ENCODE peak calls at places on chromosomes 4 and X, in eight cellular contexts. One of them, this sample, is unnamed.

GRCh38 chrX:25503826-25504225 is 488.1 kb upstream of the ARX start:
- DNase-seq in A549: no peak
- DNase-seq in transverse colon: no peak
- DNase-seq in stomach: no peak
- DNase-seq in ovary: no peak
- DNase-seq in sigmoid colon: no peak
- DNase-seq in HepG2: peak; percentile 48
- DNase-seq in suprapubic skin: no peak
- DNase-seq in this sample: no peak

GRCh38 chr4:184280591-184281071 is 63.0 kb upstream of the ENPP6 start:
- DNase-seq in A549: no peak
- DNase-seq in transverse colon: peak; percentile 19
- DNase-seq in stomach: no peak
- DNase-seq in ovary: no peak
- DNase-seq in sigmoid colon: no peak
- DNase-seq in HepG2: peak; percentile 28
- DNase-seq in suprapubic skin: no peak
- DNase-seq in this sample: no peak

GRCh38 chrX:9913041-9913440 is 54.1 kb upstream of the CLDN34 start:
- DNase-seq in A549: no peak
- DNase-seq in transverse colon: no peak
- DNase-seq in stomach: no peak
- DNase-seq in ovary: no peak
- DNase-seq in sigmoid colon: no peak
- DNase-seq in HepG2: no peak
- DNase-seq in suprapubic skin: no peak
- DNase-seq in this sample: no peak

GRCh38 chrX:137342969-137343368 is 223.0 kb upstream of the ZIC3 start:
- DNase-seq in A549: no peak
- DNase-seq in transverse colon: no peak
- DNase-seq in stomach: no peak
- DNase-seq in ovary: no peak
- DNase-seq in sigmoid colon: no peak
- DNase-seq in HepG2: no peak
- DNase-seq in suprapubic skin: no peak
- DNase-seq in this sample: no peak

GRCh38 chr4:138910914-138911336 is 104.7 kb upstream of the NOCT start:
- DNase-seq in A549: peak; percentile 57
- DNase-seq in transverse colon: peak; percentile 75
- DNase-seq in stomach: peak; percentile 72
- DNase-seq in ovary: peak; percentile 19
- DNase-seq in sigmoid colon: peak; percentile 81
- DNase-seq in HepG2: peak; percentile 55
- DNase-seq in suprapubic skin: peak; percentile 82
- DNase-seq in this sample: peak; percentile 23

GRCh38 chrX:16348286-16348685 is 181.0 kb downstream of the MAGEB17 start:
- DNase-seq in A549: no peak
- DNase-seq in transverse colon: no peak
- DNase-seq in stomach: no peak
- DNase-seq in ovary: no peak
- DNase-seq in sigmoid colon: no peak
- DNase-seq in HepG2: no peak
- DNase-seq in suprapubic skin: no peak
- DNase-seq in this sample: no peak

GRCh38 chr4:38382492-38382891 is 281.5 kb upstream of the KLF3 start:
- DNase-seq in A549: no peak
- DNase-seq in transverse colon: no peak
- DNase-seq in stomach: no peak
- DNase-seq in ovary: no peak
- DNase-seq in sigmoid colon: no peak
- DNase-seq in HepG2: no peak
- DNase-seq in suprapubic skin: no peak
- DNase-seq in this sample: no peak

GRCh38 chr4:146398896-146399443 is 122.8 kb downstream of the SLC10A7 start:
- DNase-seq in A549: no peak
- DNase-seq in transverse colon: no peak
- DNase-seq in stomach: no peak
- DNase-seq in ovary: no peak
- DNase-seq in sigmoid colon: no peak
- DNase-seq in HepG2: no peak
- DNase-seq in suprapubic skin: no peak
- DNase-seq in this sample: no peak

GRCh38 chr4:74320559-74321118 is 12.4 kb downstream of the EPGN start:
- DNase-seq in A549: peak; percentile 20
- DNase-seq in transverse colon: peak; percentile 43
- DNase-seq in stomach: peak; percentile 43
- DNase-seq in ovary: no peak
- DNase-seq in sigmoid colon: no peak
- DNase-seq in HepG2: peak; percentile 58
- DNase-seq in suprapubic skin: no peak
- DNase-seq in this sample: no peak

GRCh38 chr4:8872402-8873291 is 1.0 kb upstream of the HMX1 start:
- DNase-seq in A549: no peak
- DNase-seq in transverse colon: no peak
- DNase-seq in stomach: no peak
- DNase-seq in ovary: no peak
- DNase-seq in sigmoid colon: no peak
- DNase-seq in HepG2: no peak
- DNase-seq in suprapubic skin: no peak
- DNase-seq in this sample: no peak

GRCh38 chr4:186723207-186724047 is at the start of gene FAT1:
- DNase-seq in A549: peak; percentile 35
- DNase-seq in transverse colon: peak; percentile 71
- DNase-seq in stomach: peak; percentile 72
- DNase-seq in ovary: peak; percentile 83
- DNase-seq in sigmoid colon: peak; percentile 85
- DNase-seq in HepG2: peak; percentile 38
- DNase-seq in suprapubic skin: no peak
- DNase-seq in this sample: peak; percentile 40

GRCh38 chrX:140503714-140504351 is 1.0 kb downstream of the SOX3 start:
- DNase-seq in A549: no peak
- DNase-seq in transverse colon: no peak
- DNase-seq in stomach: no peak
- DNase-seq in ovary: no peak
- DNase-seq in sigmoid colon: no peak
- DNase-seq in HepG2: no peak
- DNase-seq in suprapubic skin: no peak
- DNase-seq in this sample: no peak

GRCh38 chrX:9343971-9344370 is 120.9 kb upstream of the TBL1X start:
- DNase-seq in A549: no peak
- DNase-seq in transverse colon: no peak
- DNase-seq in stomach: no peak
- DNase-seq in ovary: no peak
- DNase-seq in sigmoid colon: no peak
- DNase-seq in HepG2: no peak
- DNase-seq in suprapubic skin: no peak
- DNase-seq in this sample: no peak

GRCh38 chr4:89204624-89205023 is 93.3 kb downstream of the TIGD2 start:
- DNase-seq in A549: no peak
- DNase-seq in transverse colon: no peak
- DNase-seq in stomach: no peak
- DNase-seq in ovary: no peak
- DNase-seq in sigmoid colon: no peak
- DNase-seq in HepG2: no peak
- DNase-seq in suprapubic skin: no peak
- DNase-seq in this sample: no peak

GRCh38 chr4:89164400-89164799 is 53.1 kb downstream of the TIGD2 start:
- DNase-seq in A549: no peak
- DNase-seq in transverse colon: no peak
- DNase-seq in stomach: no peak
- DNase-seq in ovary: no peak
- DNase-seq in sigmoid colon: no peak
- DNase-seq in HepG2: no peak
- DNase-seq in suprapubic skin: no peak
- DNase-seq in this sample: no peak

GRCh38 chrX:1162119-1162916 is 50.1 kb downstream of the CRLF2 start:
- DNase-seq in A549: no peak
- DNase-seq in transverse colon: no peak
- DNase-seq in stomach: no peak
- DNase-seq in ovary: no peak
- DNase-seq in sigmoid colon: no peak
- DNase-seq in HepG2: no peak
- DNase-seq in suprapubic skin: no peak
- DNase-seq in this sample: no peak

GRCh38 chr4:37066149-37066548 is 178.4 kb upstream of the NWD2 start:
- DNase-seq in A549: no peak
- DNase-seq in transverse colon: no peak
- DNase-seq in stomach: no peak
- DNase-seq in ovary: no peak
- DNase-seq in sigmoid colon: no peak
- DNase-seq in HepG2: no peak
- DNase-seq in suprapubic skin: no peak
- DNase-seq in this sample: no peak

GRCh38 chr4:926538-926937 is 5.6 kb downstream of the GAK start:
- DNase-seq in A549: peak; percentile 55
- DNase-seq in transverse colon: peak; percentile 47
- DNase-seq in stomach: peak; percentile 62
- DNase-seq in ovary: no peak
- DNase-seq in sigmoid colon: no peak
- DNase-seq in HepG2: peak; percentile 24
- DNase-seq in suprapubic skin: peak; percentile 54
- DNase-seq in this sample: no peak

GRCh38 chr4:925771-926500 is 6.2 kb downstream of the GAK start:
- DNase-seq in A549: no peak
- DNase-seq in transverse colon: no peak
- DNase-seq in stomach: no peak
- DNase-seq in ovary: no peak
- DNase-seq in sigmoid colon: no peak
- DNase-seq in HepG2: no peak
- DNase-seq in suprapubic skin: peak; percentile 65
- DNase-seq in this sample: no peak

GRCh38 chr4:924107-925096 is 7.7 kb downstream of the GAK start:
- DNase-seq in A549: no peak
- DNase-seq in transverse colon: peak; percentile 33
- DNase-seq in stomach: no peak
- DNase-seq in ovary: no peak
- DNase-seq in sigmoid colon: no peak
- DNase-seq in HepG2: no peak
- DNase-seq in suprapubic skin: peak; percentile 67
- DNase-seq in this sample: no peak

GRCh38 chr4:921830-922331 is 10.2 kb downstream of the GAK start:
- DNase-seq in A549: no peak
- DNase-seq in transverse colon: peak; percentile 26
- DNase-seq in stomach: no peak
- DNase-seq in ovary: no peak
- DNase-seq in sigmoid colon: no peak
- DNase-seq in HepG2: no peak
- DNase-seq in suprapubic skin: peak; percentile 77
- DNase-seq in this sample: no peak

GRCh38 chr4:925171-925570 is 6.9 kb downstream of the GAK start:
- DNase-seq in A549: no peak
- DNase-seq in transverse colon: no peak
- DNase-seq in stomach: no peak
- DNase-seq in ovary: no peak
- DNase-seq in sigmoid colon: no peak
- DNase-seq in HepG2: no peak
- DNase-seq in suprapubic skin: peak; percentile 54
- DNase-seq in this sample: no peak
- H3K4me1 ChIP-seq in A549: peaks cover 6% of the 10 kb centered on the region
- H3K4me1 ChIP-seq in transverse colon: peaks cover 9% of the 10 kb centered on the region
- H3K4me1 ChIP-seq in stomach: peaks cover 37% of the 10 kb centered on the region
- H3K4me1 ChIP-seq in ovary: no peaks in the 10 kb centered on the region
- H3K4me1 ChIP-seq in sigmoid colon: no peaks in the 10 kb centered on the region
- H3K4me1 ChIP-seq in HepG2: peaks cover 21% of the 10 kb centered on the region
- H3K4me1 ChIP-seq in suprapubic skin: peaks cover 47% of the 10 kb centered on the region
- H3K4me1 ChIP-seq in this sample: no peaks in the 10 kb centered on the region

GRCh38 chr4:143286733-143287570 is 49.7 kb upstream of the GAB1 start:
- DNase-seq in A549: no peak
- DNase-seq in transverse colon: no peak
- DNase-seq in stomach: no peak
- DNase-seq in ovary: no peak
- DNase-seq in sigmoid colon: no peak
- DNase-seq in HepG2: no peak
- DNase-seq in suprapubic skin: no peak
- DNase-seq in this sample: no peak

GRCh38 chr4:143287571-143287923 is 49.1 kb upstream of the GAB1 start:
- DNase-seq in A549: no peak
- DNase-seq in transverse colon: no peak
- DNase-seq in stomach: no peak
- DNase-seq in ovary: no peak
- DNase-seq in sigmoid colon: no peak
- DNase-seq in HepG2: no peak
- DNase-seq in suprapubic skin: no peak
- DNase-seq in this sample: no peak

GRCh38 chr4:143286058-143286457 is 50.6 kb upstream of the GAB1 start:
- DNase-seq in A549: no peak
- DNase-seq in transverse colon: no peak
- DNase-seq in stomach: no peak
- DNase-seq in ovary: no peak
- DNase-seq in sigmoid colon: no peak
- DNase-seq in HepG2: no peak
- DNase-seq in suprapubic skin: no peak
- DNase-seq in this sample: no peak

GRCh38 chr4:143291334-143291733 is 45.3 kb upstream of the GAB1 start:
- DNase-seq in A549: no peak
- DNase-seq in transverse colon: no peak
- DNase-seq in stomach: no peak
- DNase-seq in ovary: no peak
- DNase-seq in sigmoid colon: no peak
- DNase-seq in HepG2: no peak
- DNase-seq in suprapubic skin: no peak
- DNase-seq in this sample: no peak

GRCh38 chr4:143289370-143289769 is 47.3 kb upstream of the GAB1 start:
- DNase-seq in A549: no peak
- DNase-seq in transverse colon: no peak
- DNase-seq in stomach: no peak
- DNase-seq in ovary: no peak
- DNase-seq in sigmoid colon: no peak
- DNase-seq in HepG2: no peak
- DNase-seq in suprapubic skin: no peak
- DNase-seq in this sample: no peak
- TF ChIP-seq EP300 in A549: no peak
- TF ChIP-seq EP300 in transverse colon: no peak
- TF ChIP-seq EP300 in stomach: no peak
- TF ChIP-seq EP300 in ovary: no peak
- TF ChIP-seq EP300 in sigmoid colon: no peak
- TF ChIP-seq EP300 in HepG2: no peak
- TF ChIP-seq EP300 in suprapubic skin: no peak
- TF ChIP-seq EP300 in this sample: no peak

GRCh38 chr4:169885893-169886292 is 128.1 kb upstream of the HPF1 start:
- DNase-seq in A549: no peak
- DNase-seq in transverse colon: no peak
- DNase-seq in stomach: no peak
- DNase-seq in ovary: no peak
- DNase-seq in sigmoid colon: no peak
- DNase-seq in HepG2: no peak
- DNase-seq in suprapubic skin: no peak
- DNase-seq in this sample: no peak
- H3K27ac ChIP-seq in A549: no peak overlapping the region
- H3K27ac ChIP-seq in transverse colon: no peak overlapping the region
- H3K27ac ChIP-seq in stomach: no peak overlapping the region
- H3K27ac ChIP-seq in ovary: no peak overlapping the region
- H3K27ac ChIP-seq in sigmoid colon: no peak overlapping the region
- H3K27ac ChIP-seq in HepG2: no peak overlapping the region
- H3K27ac ChIP-seq in suprapubic skin: no peak overlapping the region
- H3K27ac ChIP-seq in this sample: no peak overlapping the region

DNA sequence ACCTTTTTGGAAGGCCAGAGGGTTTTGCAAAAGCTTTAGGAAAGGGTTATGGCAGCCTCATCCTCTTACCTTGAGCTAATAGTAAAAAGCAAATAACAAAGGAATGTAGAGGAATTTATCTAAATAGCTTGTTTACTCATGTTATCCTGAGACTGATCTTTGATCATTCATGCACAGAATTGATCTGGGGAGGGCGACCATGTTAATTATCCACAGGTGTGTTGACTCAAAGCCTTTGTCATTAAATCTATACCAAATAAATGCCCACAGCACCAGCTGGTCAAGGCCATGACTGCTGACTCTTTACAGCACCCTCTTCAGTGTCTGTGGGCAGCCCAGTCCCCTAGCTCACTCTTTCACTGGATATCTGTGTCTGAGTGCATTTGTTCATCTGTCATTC is 22.8 kb upstream of the DCLK2 start:
- DNase-seq in A549: no peak
- DNase-seq in transverse colon: no peak
- DNase-seq in stomach: no peak
- DNase-seq in ovary: no peak
- DNase-seq in sigmoid colon: no peak
- DNase-seq in HepG2: peak; percentile 46
- DNase-seq in suprapubic skin: no peak
- DNase-seq in this sample: no peak
- H3K4me1 ChIP-seq in A549: peaks cover 26% of the 10 kb centered on the region
- H3K4me1 ChIP-seq in transverse colon: no peaks in the 10 kb centered on the region
- H3K4me1 ChIP-seq in stomach: no peaks in the 10 kb centered on the region
- H3K4me1 ChIP-seq in ovary: no peaks in the 10 kb centered on the region
- H3K4me1 ChIP-seq in sigmoid colon: no peaks in the 10 kb centered on the region
- H3K4me1 ChIP-seq in HepG2: no peaks in the 10 kb centered on the region
- H3K4me1 ChIP-seq in suprapubic skin: no peaks in the 10 kb centered on the region
- H3K4me1 ChIP-seq in this sample: no peaks in the 10 kb centered on the region